ENCODE peak calls at places on chromosome 4, in five cellular contexts. W is HepG2, R is K562, K is GM12878, G is H1. V is an unnamed sample.

GRCh38 chr4:79042079-79042674 is 102.9 kb upstream of the PAQR3 start:
- DNase-seq in W (peak; percentile 3), R (peak; percentile 24), K (no peak), G (no peak), V (peak; percentile 13)

GRCh38 chr4:22502895-22503814 is 12.7 kb downstream of the ADGRA3 start:
- DNase-seq in W (no peak), R (no peak), K (no peak), G (no peak), V (no peak)

GRCh38 chr4:8478801-8479744 is 38.5 kb downstream of the TRMT44 start:
- DNase-seq in W (no peak), R (no peak), K (no peak), G (no peak), V (no peak)

GRCh38 chr4:187478292-187479205 is 517.0 kb upstream of the ZFP42 start:
- DNase-seq in W (no peak), R (no peak), K (no peak), G (no peak), V (no peak)

GRCh38 chr4:116926631-116927295 is 158.6 kb downstream of the TRAM1L1 start:
- DNase-seq in W (no peak), R (no peak), K (no peak), G (no peak), V (no peak)

GRCh38 chr4:70443329-70443728 is 28.7 kb upstream of the MUC7 start:
- DNase-seq in W (no peak), R (no peak), K (no peak), G (no peak), V (no peak)

GRCh38 chr4:31370866-31371465 is 650.8 kb downstream of the PCDH7 start:
- DNase-seq in W (peak; percentile 37), R (peak; percentile 40), K (peak; percentile 4), G (no peak), V (peak; percentile 66)

GRCh38 chr4:124432500-124432899 is 280.0 kb downstream of the ANKRD50 start:
- DNase-seq in W (no peak), R (no peak), K (no peak), G (no peak), V (no peak)

GRCh38 chr4:123308667-123309066 is 87.9 kb upstream of the SPRY1 start:
- DNase-seq in W (peak; percentile 16), R (no peak), K (no peak), G (no peak), V (no peak)

GRCh38 chr4:26083987-26084386 is 170.0 kb downstream of the SMIM20 start:
- DNase-seq in W (no peak), R (no peak), K (peak; percentile 67), G (no peak), V (peak; percentile 65)

GRCh38 chr4:76306882-76307669 is 543 bp downstream of the STBD1 start:
- DNase-seq in W (peak; percentile 19), R (no peak), K (no peak), G (peak; percentile 44), V (no peak)

GRCh38 chr4:164888096-164888495 is 11.1 kb downstream of the APELA start:
- DNase-seq in W (no peak), R (no peak), K (no peak), G (no peak), V (no peak)

GRCh38 chr4:151045907-151046306 is 30.8 kb upstream of the LRBA start:
- DNase-seq in W (peak; percentile 31), R (peak; percentile 26), K (no peak), G (no peak), V (peak; percentile 21)

GRCh38 chr4:48033825-48034413 is 17.3 kb downstream of the NIPAL1 start:
- DNase-seq in W (peak; percentile 28), R (peak; percentile 39), K (no peak), G (no peak), V (peak; percentile 10)

GRCh38 chr4:147285751-147286150 is 195.1 kb upstream of the EDNRA start:
- DNase-seq in W (no peak), R (no peak), K (no peak), G (no peak), V (no peak)

GRCh38 chr4:84503495-84504437 is 4.7 kb upstream of the NKX6-1 start:
- DNase-seq in W (peak; percentile 46), R (peak; percentile 61), K (no peak), G (no peak), V (peak; percentile 62)

GRCh38 chr4:154349829-154350228 is 141.8 kb downstream of the DCHS2 start:
- DNase-seq in W (peak; percentile 12), R (peak; percentile 10), K (no peak), G (no peak), V (peak; percentile 13)

GRCh38 chr4:78155616-78156105 is 98.5 kb downstream of the FRAS1 start:
- DNase-seq in W (peak; percentile 88), R (no peak), K (no peak), G (no peak), V (peak; percentile 7)

GRCh38 chr4:48047421-48047844 is 30.9 kb downstream of the NIPAL1 start:
- DNase-seq in W (no peak), R (no peak), K (peak; percentile 84), G (no peak), V (no peak)

GRCh38 chr4:53905935-53906377 is 158.4 kb downstream of the CHIC2 start:
- DNase-seq in W (peak; percentile 36), R (no peak), K (peak; percentile 7), G (no peak), V (no peak)

GRCh38 chr4:181761130-181761529 is 482.1 kb upstream of the TENM3 start:
- DNase-seq in W (no peak), R (no peak), K (no peak), G (no peak), V (no peak)

GRCh38 chr4:77671051-77671450 is 65.4 kb downstream of the CXCL13 start:
- DNase-seq in W (no peak), R (no peak), K (no peak), G (no peak), V (no peak)

GRCh38 chr4:103429283-103429682 is 231.1 kb upstream of the CENPE start:
- DNase-seq in W (peak; percentile 11), R (no peak), K (no peak), G (peak; percentile 69), V (peak; percentile 38)

GRCh38 chr4:169153451-169153850 is 117.3 kb downstream of the SH3RF1 start:
- DNase-seq in W (no peak), R (no peak), K (no peak), G (no peak), V (no peak)

GRCh38 chr4:169152899-169153298 is 117.9 kb downstream of the SH3RF1 start:
- DNase-seq in W (no peak), R (peak; percentile 9), K (no peak), G (no peak), V (no peak)

GRCh38 chr4:169152104-169152503 is 118.7 kb downstream of the SH3RF1 start:
- DNase-seq in W (no peak), R (no peak), K (no peak), G (no peak), V (no peak)

GRCh38 chr4:169150806-169151205 is 120.0 kb downstream of the SH3RF1 start:
- DNase-seq in W (no peak), R (no peak), K (no peak), G (no peak), V (no peak)

GRCh38 chr4:169151671-169152070 is 119.1 kb downstream of the SH3RF1 start:
- DNase-seq in W (no peak), R (no peak), K (no peak), G (no peak), V (no peak)
- TF ChIP-seq SIN3A in W (no peak), R (no peak), K (no peak), G (no peak), V (no peak)

DNA sequence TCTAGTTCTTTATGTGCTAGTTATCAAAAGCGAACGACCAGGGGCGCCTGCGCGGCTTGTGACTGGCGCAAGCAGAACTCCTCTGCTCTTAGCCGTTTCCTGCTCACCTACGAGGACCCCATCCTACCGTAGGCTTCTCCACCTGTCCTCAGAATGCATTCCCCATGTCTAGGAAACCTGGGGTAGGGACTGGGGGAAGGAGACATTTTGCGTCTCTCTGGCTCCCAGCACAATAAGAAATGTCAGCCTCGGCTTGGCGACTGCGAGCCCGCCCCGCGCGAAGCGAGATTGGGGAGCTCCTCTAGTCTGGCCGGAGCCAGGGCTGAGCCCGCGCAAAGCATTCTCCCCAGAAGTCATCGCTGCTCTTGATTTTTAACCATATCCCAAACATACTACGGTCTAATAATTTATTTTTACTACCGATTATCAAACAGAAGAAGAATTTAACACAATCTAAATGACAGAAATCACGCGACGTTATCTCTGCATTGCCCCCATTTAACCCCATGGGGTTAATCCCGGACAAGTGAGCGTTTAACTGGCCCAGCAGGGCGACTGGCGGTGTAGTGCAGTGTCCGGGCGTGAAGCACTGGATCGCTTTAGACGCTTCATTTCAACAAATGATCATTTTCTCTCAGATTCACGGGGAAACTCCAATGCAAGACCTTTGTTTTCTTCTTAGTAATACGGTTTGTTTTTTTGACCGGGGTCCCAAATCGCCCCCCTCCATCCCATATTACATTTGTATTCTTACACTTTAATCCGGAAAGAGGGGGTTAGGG is 7.9 kb upstream of the PITX2 start:
- DNase-seq in W (no peak), R (no peak), K (no peak), G (no peak), V (no peak)
- H3K4me1 ChIP-seq in W (peaks cover 4% of the 10 kb centered on the region), R (peaks cover 16% of the 10 kb centered on the region), K (no peaks in the 10 kb centered on the region), G (peaks cover 29% of the 10 kb centered on the region), V (peaks cover 11% of the 10 kb centered on the region)

GRCh38 chr4:82890913-82891727 is at the start of gene SEC31A:
- DNase-seq in W (peak; percentile 91), R (peak; percentile 89), K (peak; percentile 84), G (peak; percentile 70), V (peak; percentile 77)

GRCh38 chr4:82891728-82892466 is 944 bp upstream of the SEC31A start:
- DNase-seq in W (no peak), R (no peak), K (no peak), G (no peak), V (no peak)

GRCh38 chr4:82896755-82897154 is 3.8 kb upstream of the THAP9 start:
- DNase-seq in W (no peak), R (no peak), K (no peak), G (no peak), V (no peak)

GRCh38 chr4:82892467-82892802 is 1.5 kb upstream of the SEC31A start:
- DNase-seq in W (no peak), R (no peak), K (no peak), G (no peak), V (no peak)

DNA sequence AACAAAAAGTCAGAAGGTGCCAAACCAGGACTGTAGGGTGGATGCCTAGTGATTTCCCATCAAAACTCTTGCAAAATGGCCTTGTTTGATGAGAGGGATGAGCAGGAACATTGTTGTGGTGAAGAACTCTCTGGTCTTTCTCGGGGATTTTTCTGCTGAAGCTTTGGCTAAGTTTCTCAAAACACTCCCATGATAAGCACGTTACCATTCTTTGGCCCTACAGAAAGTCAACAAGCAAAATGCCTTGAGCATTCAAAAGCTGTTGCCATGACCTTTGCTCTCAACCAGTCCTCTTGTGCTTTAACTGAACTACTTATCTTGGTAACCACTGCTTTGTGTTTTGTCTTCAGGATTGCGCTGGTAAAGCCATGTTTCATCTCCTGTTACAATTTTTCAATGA is 3.0 kb upstream of the SEC31A start:
- DNase-seq in W (peak; percentile 47), R (no peak), K (no peak), G (no peak), V (no peak)
- TF ChIP-seq SP1 in W (no peak), R (no peak), K (no peak), G (no peak), V (no peak)

GRCh38 chr4:7202391-7202790 is 10.1 kb downstream of the SORCS2 start:
- DNase-seq in W (no peak), R (no peak), K (no peak), G (no peak), V (no peak)

GRCh38 chr4:7201351-7202305 is 9.3 kb downstream of the SORCS2 start:
- DNase-seq in W (no peak), R (no peak), K (no peak), G (no peak), V (no peak)

GRCh38 chr4:7199771-7200441 is 7.6 kb downstream of the SORCS2 start:
- DNase-seq in W (no peak), R (no peak), K (no peak), G (no peak), V (no peak)

GRCh38 chr4:7199129-7199725 is 6.9 kb downstream of the SORCS2 start:
- DNase-seq in W (no peak), R (no peak), K (no peak), G (no peak), V (no peak)

GRCh38 chr4:7200801-7201200 is 8.5 kb downstream of the SORCS2 start:
- DNase-seq in W (no peak), R (no peak), K (no peak), G (no peak), V (no peak)
- TF ChIP-seq SIN3A in W (no peak), R (no peak), K (no peak), G (no peak), V (no peak)